ENCODE peak calls at places on chromosome 21, in eight cellular contexts. E is RWPE2, V is AG08396, F is astrocyte of the cerebellum, K is endodermal cell, P is HEK293T, X is NCI-H226, T is amniotic stem cell. G is an unnamed sample.

GRCh38 chr21:39022035-39022900 is 161.0 kb downstream of the PSMG1 start:
- DNase-seq in E (no peak), V (no peak), F (no peak), K (no peak), P (no peak), X (no peak), T (no peak), G (no peak)

GRCh38 chr21:39094847-39095525 is 88.3 kb downstream of the PSMG1 start:
- DNase-seq in E (no peak), V (peak; percentile 57), F (peak; percentile 29), K (no peak), P (no peak), X (peak; percentile 68), T (no peak), G (no peak)

GRCh38 chr21:28439246-28439645 is 553.4 kb downstream of the LTN1 start:
- DNase-seq in E (no peak), V (no peak), F (no peak), K (no peak), P (no peak), X (no peak), T (no peak), G (no peak)

GRCh38 chr21:44593598-44594405 is 1.5 kb upstream of the KRTAP10-6 start:
- DNase-seq in E (no peak), V (no peak), F (no peak), K (peak; percentile 58), P (no peak), X (no peak), T (no peak), G (no peak)

GRCh38 chr21:42665026-42665425 is 11.6 kb downstream of the PDE9A start:
- DNase-seq in E (no peak), V (no peak), F (no peak), K (no peak), P (no peak), X (peak; percentile 49), T (no peak), G (no peak)

GRCh38 chr21:36835383-36835795 is 131.1 kb downstream of the HLCS start:
- DNase-seq in E (no peak), V (no peak), F (no peak), K (peak; percentile 51), P (peak; percentile 63), X (peak; percentile 21), T (no peak), G (no peak)

GRCh38 chr21:35257413-35257812 is 208.3 kb upstream of the RUNX1 start:
- DNase-seq in E (peak; percentile 70), V (peak; percentile 50), F (peak; percentile 90), K (no peak), P (no peak), X (peak; percentile 86), T (peak; percentile 82), G (no peak)

GRCh38 chr21:42146821-42147220 is 72.1 kb upstream of the ABCG1 start:
- DNase-seq in E (no peak), V (no peak), F (no peak), K (no peak), P (no peak), X (no peak), T (no peak), G (no peak)

GRCh38 chr21:28439852-28440251 is 552.8 kb downstream of the LTN1 start:
- DNase-seq in E (no peak), V (no peak), F (no peak), K (no peak), P (no peak), X (no peak), T (no peak), G (no peak)

GRCh38 chr21:26448751-26449150 is 124.3 kb downstream of the CYYR1 start:
- DNase-seq in E (no peak), V (no peak), F (no peak), K (no peak), P (no peak), X (no peak), T (no peak), G (no peak)

GRCh38 chr21:46081862-46082637 is 15.9 kb upstream of the COL6A2 start:
- DNase-seq in E (no peak), V (no peak), F (no peak), K (no peak), P (no peak), X (no peak), T (no peak), G (no peak)

GRCh38 chr21:46229133-46229922 is 754 bp upstream of the LSS start:
- DNase-seq in E (peak; percentile 56), V (peak; percentile 26), F (no peak), K (no peak), P (peak; percentile 60), X (no peak), T (no peak), G (peak; percentile 68)

GRCh38 chr21:46213620-46214286 is 14.8 kb downstream of the LSS start:
- DNase-seq in E (peak; percentile 58), V (no peak), F (no peak), K (peak; percentile 29), P (no peak), X (no peak), T (no peak), G (no peak)

GRCh38 chr21:45874716-45875415 is 106.7 kb upstream of the COL6A1 start:
- DNase-seq in E (peak; percentile 93), V (peak; percentile 96), F (peak; percentile 91), K (no peak), P (no peak), X (no peak), T (peak; percentile 93), G (no peak)

G was measured in glutamatergic neuron.